ENCODE peak calls at places on chromosomes 4 and X, in eight cellular contexts. Q is RKO; D is naive thymus-derived CD4-positive, alpha-beta T cell; R is brain microvascular endothelial cell; X is activated CD4-positive, CD25-positive, alpha-beta regulatory T cell treated with anti-CD3 and anti-CD28 coated beads, Interleukin-2, amount 50 U/mL, for 72 hours; I is LoVo; N is activated CD4-positive, alpha-beta T cell treated with anti-CD3 and anti-CD28 coated beads, Interleukin-2, amount 50 U/mL, for 1 hour; S is K562. T is an unnamed sample.

GRCh38 chr4:86403575-86403974 is 43.7 kb upstream of the MAPK10 start:
- DNase-seq in Q (no peak), S (no peak), I (no peak), R (no peak), D (no peak), X (no peak), N (no peak), T (no peak)

GRCh38 chr4:5863461-5864113 is 29.3 kb downstream of the CRMP1 start:
- DNase-seq in X (peak), D (no peak), N (no peak), S (no peak), Q (peak), R (peak), I (peak), T (no peak)

GRCh38 chr4:19187104-19187503 is 1064.6 kb upstream of the SLIT2 start:
- DNase-seq in D (no peak), X (no peak), I (no peak), S (no peak), N (no peak), Q (no peak), R (peak), T (no peak)

GRCh38 chr4:139603576-139604387 is 47.8 kb upstream of the SETD7 start:
- DNase-seq in Q (peak), I (peak), D (peak), N (no peak), X (no peak), S (peak), R (peak), T (no peak)

GRCh38 chr4:173403051-173403450 is 4.1 kb upstream of the SCRG1 start:
- DNase-seq in Q (no peak), S (no peak), N (no peak), X (no peak), I (no peak), R (no peak), D (no peak), T (no peak)

GRCh38 chr4:98688416-98689290 is 30.2 kb upstream of the TSPAN5 start:
- DNase-seq in X (no peak), R (peak), N (no peak), S (peak), Q (peak), D (peak), I (no peak), T (no peak)

GRCh38 chrX:49164589-49165360 is 2.2 kb downstream of the MAGIX start:
- DNase-seq in I (no peak), X (no peak), D (no peak), N (no peak), S (no peak), R (no peak), Q (no peak), T (no peak)

GRCh38 chr4:76624271-76624681 is 189.2 kb downstream of the SHROOM3 start:
- DNase-seq in Q (no peak), X (no peak), S (no peak), D (no peak), N (no peak), R (peak), I (no peak), T (no peak)

GRCh38 chrX:150036181-150036580 is 97.9 kb upstream of the EOLA2 start:
- DNase-seq in R (peak), N (no peak), X (no peak), D (no peak), I (peak), Q (peak), S (no peak), T (no peak)

GRCh38 chr4:142984871-142985585 is 138.9 kb upstream of the INPP4B start:
- DNase-seq in X (no peak), I (peak), D (no peak), S (no peak), N (no peak), Q (peak), R (peak), T (no peak)

GRCh38 chrX:28058906-28059305 is 77.7 kb upstream of the DCAF8L1 start:
- DNase-seq in X (no peak), Q (no peak), R (peak), N (no peak), I (peak), D (no peak), S (no peak), T (no peak)

GRCh38 chrX:51860679-51861078 is 32.7 kb upstream of the MAGED1 start:
- DNase-seq in Q (peak), R (no peak), X (no peak), I (peak), S (peak), D (no peak), N (no peak), T (no peak)

GRCh38 chrX:125826080-125826479 is 340.0 kb downstream of the DCAF12L2 start:
- DNase-seq in N (no peak), X (no peak), R (no peak), D (no peak), S (no peak), Q (no peak), I (no peak), T (no peak)

GRCh38 chrX:40462797-40463196 is 118.0 kb upstream of the ATP6AP2 start:
- DNase-seq in R (no peak), N (no peak), Q (no peak), I (no peak), S (no peak), X (no peak), D (no peak), T (no peak)

GRCh38 chr4:56630876-56631666 is 50.0 kb downstream of the HOPX start:
- DNase-seq in I (no peak), N (no peak), D (no peak), Q (no peak), R (no peak), S (no peak), X (no peak), T (no peak)

GRCh38 chrX:72620550-72621145 is 48.0 kb upstream of the HDAC8 start:
- DNase-seq in Q (peak), S (peak), I (peak), R (peak), D (no peak), X (peak), N (no peak), T (no peak)

GRCh38 chr4:56731857-56732256 is 50.8 kb upstream of the HOPX start:
- DNase-seq in S (peak), D (no peak), I (no peak), R (no peak), N (no peak), Q (no peak), X (no peak), T (no peak)

GRCh38 chr4:36758312-36758690 is 476.9 kb downstream of the DTHD1 start:
- DNase-seq in X (no peak), S (no peak), I (no peak), D (no peak), R (no peak), N (no peak), Q (peak), T (no peak)

GRCh38 chr4:77415689-77416088 is 189.9 kb upstream of the CXCL13 start:
- DNase-seq in Q (no peak), S (no peak), I (no peak), X (no peak), D (no peak), N (no peak), R (no peak), T (no peak)

GRCh38 chrX:17655232-17656034 is 81.9 kb upstream of the SCML1 start:
- DNase-seq in I (no peak), D (no peak), Q (no peak), S (no peak), N (no peak), X (no peak), R (no peak), T (no peak)

GRCh38 chrX:129808829-129809745 is 29.3 kb downstream of the SASH3 start:
- DNase-seq in X (no peak), D (no peak), S (no peak), N (no peak), R (no peak), I (no peak), Q (peak), T (no peak)

GRCh38 chrX:140510306-140510676 is 5.4 kb upstream of the SOX3 start:
- DNase-seq in I (no peak), R (no peak), Q (no peak), X (no peak), N (no peak), D (no peak), S (no peak), T (no peak)

GRCh38 chr4:73347497-73347896 is 56.6 kb upstream of the ALB start:
- DNase-seq in X (no peak), N (no peak), Q (no peak), D (no peak), S (no peak), R (no peak), I (no peak), T (no peak)

GRCh38 chrX:106917830-106918500 is 2.2 kb upstream of the CLDN2 start:
- DNase-seq in D (peak), X (no peak), I (peak), N (no peak), R (peak), Q (peak), S (no peak), T (no peak)

GRCh38 chrX:31209005-31209612 is 137.3 kb upstream of the FTHL17 start:
- DNase-seq in N (no peak), D (no peak), Q (no peak), S (no peak), X (no peak), R (peak), I (no peak), T (no peak)

GRCh38 chrX:153779891-153780677 is 757 bp upstream of the SRPK3 start:
- DNase-seq in X (no peak), Q (no peak), D (no peak), I (no peak), N (no peak), S (no peak), R (no peak), T (no peak)

GRCh38 chr4:47032405-47033106 is 1.2 kb downstream of the GABRB1 start:
- DNase-seq in N (peak), X (peak), S (no peak), Q (no peak), I (peak), D (no peak), R (peak), T (peak)

GRCh38 chr4:478373-478772 is 20.6 kb downstream of the ZNF721 start:
- DNase-seq in D (no peak), R (no peak), Q (no peak), N (no peak), I (peak), S (no peak), X (no peak), T (no peak)

GRCh38 chr4:54879576-54879975 is 221.8 kb downstream of the KIT start:
- DNase-seq in X (no peak), Q (no peak), R (peak), S (no peak), I (no peak), N (no peak), D (no peak), T (no peak)

GRCh38 chr4:15720846-15721245 is 18.0 kb downstream of the BST1 start:
- DNase-seq in D (no peak), N (no peak), S (no peak), X (no peak), R (no peak), Q (no peak), I (no peak), T (no peak)

GRCh38 chr4:106358899-106359298 is 9.7 kb downstream of the GIMD1 start:
- DNase-seq in I (no peak), X (no peak), Q (peak), N (no peak), R (no peak), D (no peak), S (no peak), T (no peak)

GRCh38 chrX:136259543-136259942 is 8.3 kb upstream of the MAP7D3 start:
- DNase-seq in R (peak), S (no peak), N (no peak), I (no peak), D (no peak), Q (no peak), X (no peak), T (no peak)

GRCh38 chrX:826448-826847 is 195.9 kb downstream of the SHOX start:
- DNase-seq in Q (no peak), S (no peak), N (no peak), I (no peak), R (peak), D (no peak), X (no peak), T (peak)

GRCh38 chrX:44914532-44915198 is 41.7 kb downstream of the KDM6A start:
- DNase-seq in Q (no peak), N (no peak), X (no peak), S (no peak), R (peak), D (no peak), I (no peak), T (no peak)

GRCh38 chrX:37672563-37672962 is 13.0 kb upstream of the XK start:
- DNase-seq in R (no peak), I (no peak), Q (no peak), D (no peak), N (no peak), X (no peak), S (no peak), T (no peak)

GRCh38 chr4:1356181-1356998 is 9.4 kb downstream of the UVSSA start:
- DNase-seq in N (peak), R (peak), S (peak), X (peak), I (no peak), D (no peak), Q (peak), T (no peak)